ENCODE peak calls at places on chromosome 11, in nine cellular contexts. K is colonic mucosa; V is astrocyte of the spinal cord; C is GM23338; T is left ventricle myocardium inferior; L is uterus; J is CD8-positive, alpha-beta T cell; U is ovary; Q is PC-3. X is an unnamed sample.
A peak's percentile ranks its signal among the peaks of the same experiment; 100 is the strongest.

GRCh38 chr11:60195923-60196368 is 13.1 kb upstream of the MS4A6A start:
- DNase-seq in K (no peak), V (no peak), C (no peak), T (no peak), L (no peak), J (no peak), U (no peak), Q (no peak), X (peak; percentile 64)

GRCh38 chr11:12211331-12212065 is 101.1 kb downstream of the MICAL2 start:
- DNase-seq in K (no peak), V (no peak), C (no peak), T (no peak), L (no peak), J (no peak), U (no peak), Q (no peak), X (peak; percentile 57)

GRCh38 chr11:22459053-22459452 is 120.9 kb downstream of the SLC17A6 start:
- DNase-seq in K (no peak), V (no peak), C (no peak), T (no peak), L (no peak), J (no peak), U (no peak), Q (peak; percentile 80), X (no peak)

GRCh38 chr11:92489831-92490399 is 265.3 kb downstream of the FAT3 start:
- DNase-seq in K (no peak), V (no peak), C (no peak), T (no peak), L (no peak), J (no peak), U (no peak), Q (no peak), X (no peak)

GRCh38 chr11:134226806-134227325 is 2.4 kb downstream of the VPS26B start:
- DNase-seq in K (no peak), V (no peak), C (no peak), T (no peak), L (no peak), J (no peak), U (no peak), Q (no peak), X (no peak)

GRCh38 chr11:111520565-111520964 is 6.0 kb downstream of the HOATZ start:
- DNase-seq in K (no peak), V (peak; percentile 38), C (no peak), T (no peak), L (no peak), J (no peak), U (no peak), Q (peak; percentile 23), X (no peak)

GRCh38 chr11:64007629-64008282 is 21.5 kb downstream of the OTUB1 start:
- DNase-seq in K (peak; percentile 70), V (no peak), C (peak; percentile 95), T (peak; percentile 84), L (peak; percentile 70), J (no peak), U (peak; percentile 83), Q (no peak), X (no peak)

GRCh38 chr11:199004-199581 is 6.2 kb downstream of the SCGB1C1 start:
- DNase-seq in K (peak; percentile 12), V (no peak), C (no peak), T (no peak), L (no peak), J (no peak), U (no peak), Q (no peak), X (no peak)

GRCh38 chr11:9066432-9066925 is 24.9 kb downstream of the SCUBE2 start:
- DNase-seq in K (no peak), V (no peak), C (peak; percentile 32), T (no peak), L (no peak), J (no peak), U (no peak), Q (no peak), X (no peak)

GRCh38 chr11:1518301-1518700 is 31.7 kb upstream of the MOB2 start:
- DNase-seq in K (no peak), V (no peak), C (no peak), T (peak; percentile 10), L (no peak), J (no peak), U (no peak), Q (no peak), X (no peak)

GRCh38 chr11:19961225-19961624 is 199.1 kb downstream of the DBX1 start:
- DNase-seq in K (no peak), V (no peak), C (no peak), T (no peak), L (peak; percentile 55), J (no peak), U (no peak), Q (no peak), X (no peak)

GRCh38 chr11:18853086-18853720 is 61.6 kb upstream of the PTPN5 start:
- DNase-seq in K (no peak), V (peak; percentile 11), C (peak; percentile 87), T (no peak), L (no peak), J (no peak), U (no peak), Q (peak; percentile 63), X (peak; percentile 48)

GRCh38 chr11:29300441-29300840 is 716.4 kb downstream of the KCNA4 start:
- DNase-seq in K (no peak), V (peak; percentile 83), C (peak; percentile 37), T (no peak), L (no peak), J (no peak), U (no peak), Q (peak; percentile 85), X (no peak)

GRCh38 chr11:130671801-130672700 is 223.6 kb downstream of the ADAMTS15 start:
- DNase-seq in K (peak; percentile 33), V (peak; percentile 93), C (no peak), T (peak; percentile 69), L (peak; percentile 67), J (no peak), U (no peak), Q (peak; percentile 61), X (no peak)

GRCh38 chr11:15055620-15056356 is 17.6 kb upstream of the CALCB start:
- DNase-seq in K (no peak), V (no peak), C (no peak), T (no peak), L (no peak), J (no peak), U (no peak), Q (no peak), X (no peak)

GRCh38 chr11:117152066-117152465 is 8.0 kb downstream of the PAFAH1B2 start:
- DNase-seq in K (no peak), V (no peak), C (no peak), T (no peak), L (no peak), J (no peak), U (no peak), Q (no peak), X (no peak)

GRCh38 chr11:92550411-92550810 is 325.8 kb downstream of the FAT3 start:
- DNase-seq in K (no peak), V (no peak), C (peak; percentile 74), T (no peak), L (no peak), J (no peak), U (no peak), Q (no peak), X (no peak)

GRCh38 chr11:78441956-78442355 is 24.3 kb upstream of the GAB2 start:
- DNase-seq in K (no peak), V (no peak), C (no peak), T (no peak), L (no peak), J (no peak), U (no peak), Q (no peak), X (no peak)

GRCh38 chr11:126534141-126534805 is 178.8 kb downstream of the ST3GAL4 start:
- DNase-seq in K (no peak), V (no peak), C (no peak), T (no peak), L (no peak), J (no peak), U (no peak), Q (no peak), X (no peak)

GRCh38 chr11:31812392-31813241 is 1.5 kb upstream of the PAX6 start:
- DNase-seq in K (no peak), V (peak; percentile 59), C (peak; percentile 51), T (no peak), L (no peak), J (no peak), U (no peak), Q (peak; percentile 42), X (no peak)

GRCh38 chr11:2834893-2835767 is 50.4 kb downstream of the CDKN1C start:
- DNase-seq in K (no peak), V (peak; percentile 61), C (no peak), T (no peak), L (no peak), J (no peak), U (peak; percentile 71), Q (peak; percentile 40), X (no peak)
- TF ChIP-seq CTCF in K (no peak), V (no peak), C (no peak), T (no peak), L (no peak), J (no peak), U (no peak), Q (no peak), X (no peak)

GRCh38 chr11:68200639-68201038 is 12.5 kb downstream of the KMT5B start:
- DNase-seq in K (no peak), V (peak; percentile 22), C (no peak), T (no peak), L (no peak), J (no peak), U (no peak), Q (no peak), X (no peak)
- H3K4me3 ChIP-seq in K (no peak overlapping the region), V (no peak overlapping the region), C (no peak overlapping the region), T (no peak overlapping the region), L (no peak overlapping the region), J (no peak overlapping the region), U (no peak overlapping the region), Q (no peak overlapping the region), X (no peak overlapping the region)

GRCh38 chr11:45266693-45267451 is 19.3 kb downstream of the SYT13 start:
- DNase-seq in K (peak; percentile 89), V (no peak), C (peak; percentile 87), T (no peak), L (no peak), J (no peak), U (no peak), Q (no peak), X (peak; percentile 20)
- TF ChIP-seq CTCF in K (peak; percentile 53), V (peak; percentile 28), C (peak; percentile 83), T (peak; percentile 17), L (no peak), J (no peak), U (no peak), Q (peak; percentile 55), X (peak; percentile 51)

GRCh38 chr11:3378426-3379423 is at the start of gene ZNF195:
- DNase-seq in K (peak; percentile 100), V (peak; percentile 93), C (peak; percentile 100), T (peak; percentile 99), L (peak; percentile 97), J (peak; percentile 95), U (peak; percentile 95), Q (peak; percentile 96), X (peak; percentile 99)

GRCh38 chr11:3370268-3370870 is 8.6 kb downstream of the ZNF195 start:
- DNase-seq in K (no peak), V (no peak), C (no peak), T (no peak), L (no peak), J (no peak), U (no peak), Q (no peak), X (no peak)

GRCh38 chr11:3380706-3381570 is 2.0 kb upstream of the ZNF195 start:
- DNase-seq in K (peak; percentile 30), V (no peak), C (peak; percentile 87), T (no peak), L (no peak), J (no peak), U (peak; percentile 28), Q (no peak), X (no peak)

GRCh38 chr11:3375552-3375951 is 3.4 kb downstream of the ZNF195 start:
- DNase-seq in K (no peak), V (peak; percentile 32), C (no peak), T (no peak), L (no peak), J (no peak), U (no peak), Q (no peak), X (no peak)
- H3K4me3 ChIP-seq in K (no peak overlapping the region), V (no peak overlapping the region), C (peak overlapping the region; percentile 99), T (no peak overlapping the region), L (no peak overlapping the region), J (no peak overlapping the region), U (no peak overlapping the region), Q (no peak overlapping the region), X (no peak overlapping the region)